ENCODE peak calls at places on chromosome 16, in eight cellular contexts. W, T, Z, H, Y, J, O and X are unnamed samples.

GRCh38 chr16:27999687-28000086 is 63.8 kb downstream of the GSG1L start:
- DNase-seq in W (no peak), T (no peak), Z (no peak), H (no peak), Y (no peak), J (no peak), O (no peak), X (no peak)

GRCh38 chr16:6193718-6194117 is 1096.1 kb upstream of the EEF2KMT start:
- DNase-seq in W (no peak), T (peak), Z (no peak), H (no peak), Y (no peak), J (no peak), O (no peak), X (no peak)

GRCh38 chr16:29815032-29815721 is 775 bp upstream of the PAGR1 start:
- DNase-seq in W (no peak), T (peak), Z (no peak), H (peak), Y (peak), J (no peak), O (peak), X (no peak)

GRCh38 chr16:2029350-2029749 is 2.6 kb downstream of the NHERF2 start:
- DNase-seq in W (no peak), T (no peak), Z (no peak), H (no peak), Y (no peak), J (no peak), O (no peak), X (no peak)

GRCh38 chr16:85718682-85719081 is 29.9 kb upstream of the GINS2 start:
- DNase-seq in W (no peak), T (peak), Z (no peak), H (no peak), Y (peak), J (no peak), O (no peak), X (no peak)

GRCh38 chr16:51125992-51126391 is 25.1 kb downstream of the SALL1 start:
- DNase-seq in W (no peak), T (peak), Z (no peak), H (no peak), Y (no peak), J (no peak), O (no peak), X (no peak)

GRCh38 chr16:14300631-14301149 is 229.6 kb downstream of the MRTFB start:
- DNase-seq in W (peak), T (peak), Z (peak), H (peak), Y (peak), J (no peak), O (peak), X (peak)

GRCh38 chr16:75109732-75110243 is 6.8 kb downstream of the LDHD start:
- DNase-seq in W (no peak), T (peak), Z (no peak), H (peak), Y (no peak), J (no peak), O (peak), X (no peak)

GRCh38 chr16:19460397-19460796 is 42.7 kb downstream of the TMC5 start:
- DNase-seq in W (no peak), T (no peak), Z (no peak), H (no peak), Y (no peak), J (no peak), O (no peak), X (no peak)

GRCh38 chr16:2082171-2082982 is 34.6 kb downstream of the TSC2 start:
- DNase-seq in W (peak), T (no peak), Z (no peak), H (peak), Y (no peak), J (no peak), O (peak), X (no peak)

GRCh38 chr16:27762441-27762840 is 212.5 kb downstream of the KATNIP start:
- DNase-seq in W (no peak), T (no peak), Z (no peak), H (peak), Y (peak), J (no peak), O (no peak), X (peak)

GRCh38 chr16:68592466-68593337 is 52.4 kb upstream of the CDH3 start:
- DNase-seq in W (no peak), T (no peak), Z (no peak), H (no peak), Y (peak), J (no peak), O (no peak), X (no peak)

GRCh38 chr16:17101646-17102045 is 369.1 kb downstream of the XYLT1 start:
- DNase-seq in W (no peak), T (peak), Z (no peak), H (no peak), Y (peak), J (no peak), O (no peak), X (peak)

GRCh38 chr16:87017388-87018012 is 299.7 kb downstream of the C16orf95 start:
- DNase-seq in W (no peak), T (peak), Z (no peak), H (no peak), Y (peak), J (no peak), O (no peak), X (peak)

GRCh38 chr16:77677129-77677528 is 45.2 kb upstream of the NUDT7 start:
- DNase-seq in W (peak), T (no peak), Z (no peak), H (no peak), Y (peak), J (no peak), O (no peak), X (no peak)

GRCh38 chr16:89093602-89094251 is at the start of gene ACSF3:
- DNase-seq in W (peak), T (no peak), Z (peak), H (peak), Y (peak), J (peak), O (no peak), X (no peak)

GRCh38 chr16:69928856-69929400 is 22.2 kb upstream of the CLEC18A start:
- DNase-seq in W (no peak), T (no peak), Z (no peak), H (no peak), Y (no peak), J (no peak), O (no peak), X (no peak)

GRCh38 chr16:86495357-86495701 is 15.0 kb upstream of the FOXF1 start:
- DNase-seq in W (no peak), T (no peak), Z (no peak), H (no peak), Y (no peak), J (no peak), O (no peak), X (no peak)

GRCh38 chr16:84619103-84619460 is 1.2 kb upstream of the COTL1 start:
- DNase-seq in W (no peak), T (no peak), Z (no peak), H (no peak), Y (no peak), J (no peak), O (no peak), X (no peak)

GRCh38 chr16:9360075-9360474 is 268.6 kb downstream of the HAPSTR1 start:
- DNase-seq in W (no peak), T (no peak), Z (no peak), H (no peak), Y (no peak), J (no peak), O (no peak), X (no peak)

GRCh38 chr16:88530858-88531203 is 39.4 kb upstream of the ZC3H18 start:
- DNase-seq in W (no peak), T (no peak), Z (no peak), H (no peak), Y (no peak), J (no peak), O (no peak), X (no peak)

GRCh38 chr16:75555213-75555706 is 792 bp downstream of the TMEM231 start:
- DNase-seq in W (peak), T (peak), Z (no peak), H (peak), Y (peak), J (no peak), O (peak), X (peak)

GRCh38 chr16:20114356-20114755 is 40.7 kb upstream of the GPR139 start:
- DNase-seq in W (peak), T (no peak), Z (no peak), H (no peak), Y (no peak), J (no peak), O (no peak), X (peak)

GRCh38 chr16:5615868-5616642 is 518.5 kb upstream of the EEF2KMT start:
- DNase-seq in W (no peak), T (peak), Z (peak), H (peak), Y (peak), J (no peak), O (peak), X (peak)

GRCh38 chr16:1938910-1939309 is 4.1 kb downstream of the MSRB1 start:
- DNase-seq in W (no peak), T (no peak), Z (no peak), H (no peak), Y (no peak), J (no peak), O (no peak), X (no peak)

GRCh38 chr16:69839240-69839688 is 77.1 kb downstream of the WWP2 start:
- DNase-seq in W (no peak), T (no peak), Z (no peak), H (no peak), Y (no peak), J (no peak), O (no peak), X (no peak)

GRCh38 chr16:88773812-88774291 is 11.2 kb downstream of the PIEZO1 start:
- DNase-seq in W (no peak), T (peak), Z (no peak), H (peak), Y (peak), J (no peak), O (no peak), X (no peak)

GRCh38 chr16:86924537-86924936 is 346.2 kb downstream of the FOXL1 start:
- DNase-seq in W (no peak), T (no peak), Z (no peak), H (no peak), Y (peak), J (no peak), O (no peak), X (no peak)

GRCh38 chr16:11698271-11698689 is 30.0 kb downstream of the SNN start:
- DNase-seq in W (no peak), T (no peak), Z (no peak), H (no peak), Y (peak), J (no peak), O (no peak), X (no peak)

GRCh38 chr16:31507617-31507928 is 618 bp downstream of the RUSF1 start:
- DNase-seq in W (no peak), T (no peak), Z (no peak), H (no peak), Y (no peak), J (peak), O (no peak), X (no peak)

GRCh38 chr16:920722-921121 is 50.1 kb downstream of the LMF1 start:
- DNase-seq in W (no peak), T (no peak), Z (no peak), H (peak), Y (peak), J (no peak), O (no peak), X (no peak)

GRCh38 chr16:23371368-23371767 is 69.3 kb downstream of the SCNN1B start:
- DNase-seq in W (no peak), T (no peak), Z (no peak), H (no peak), Y (no peak), J (no peak), O (no peak), X (no peak)

GRCh38 chr16:637081-638018 is 1.2 kb upstream of the METTL26 start:
- DNase-seq in W (peak), T (no peak), Z (peak), H (peak), Y (peak), J (peak), O (peak), X (no peak)